ENCODE peak calls at places on chromosomes 4 and X, in four cellular contexts. E, V, Q and D are unnamed samples.

GRCh38 chr4:137531951-137532868 is at the start of gene PCDH18:
- DNase-seq in V (peak; percentile 99), Q (peak; percentile 98), E (peak; percentile 93), D (peak; percentile 98)

GRCh38 chr4:77593101-77593500 is 12.5 kb upstream of the CXCL13 start:
- DNase-seq in Q (no peak), V (no peak), E (no peak), D (no peak)

GRCh38 chrX:51395807-51396728 is 63.4 kb downstream of the NUDT10 start:
- DNase-seq in V (no peak), E (peak; percentile 70), Q (no peak), D (no peak)

GRCh38 chrX:10660171-10660570 is 39.8 kb upstream of the MID1 start:
- DNase-seq in E (no peak), V (no peak), Q (no peak), D (no peak)

GRCh38 chr4:128600996-128601857 is 208.3 kb upstream of the JADE1 start:
- DNase-seq in Q (peak; percentile 100), E (peak; percentile 88), V (peak; percentile 97), D (peak; percentile 99)

GRCh38 chr4:168621806-168622589 is 125.1 kb downstream of the PALLD start:
- DNase-seq in E (no peak), V (peak; percentile 70), Q (peak; percentile 79), D (peak; percentile 79)

GRCh38 chrX:56736219-56736618 is 7.2 kb downstream of the NBDY start:
- DNase-seq in V (no peak), Q (no peak), E (no peak), D (no peak)

GRCh38 chr4:153748378-153748777 is 11.4 kb downstream of the RNF175 start:
- DNase-seq in E (no peak), V (peak; percentile 35), Q (peak; percentile 88), D (peak; percentile 51)

GRCh38 chrX:132750312-132751042 is 208.0 kb downstream of the HS6ST2 start:
- DNase-seq in E (no peak), V (no peak), Q (no peak), D (peak; percentile 3)

GRCh38 chrX:13762015-13762414 is 27.5 kb downstream of the OFD1 start:
- DNase-seq in V (no peak), E (no peak), Q (no peak), D (no peak)

GRCh38 chr4:38509551-38509950 is 154.4 kb upstream of the KLF3 start:
- DNase-seq in V (no peak), Q (no peak), E (no peak), D (no peak)

GRCh38 chr4:78954048-78954666 is 14.9 kb upstream of the PAQR3 start:
- DNase-seq in Q (peak; percentile 11), E (no peak), V (no peak), D (peak; percentile 18)

GRCh38 chr4:122798101-122798500 is 28.5 kb upstream of the FGF2 start:
- DNase-seq in E (peak; percentile 70), V (peak; percentile 97), Q (peak; percentile 94), D (peak; percentile 94)
- TF ChIP-seq CTCF in E (no peak), V (no peak), Q (no peak), D (peak; percentile 13)

GRCh38 chr4:140048419-140049022 is 105.5 kb downstream of the MAML3 start:
- DNase-seq in E (no peak), V (no peak), Q (no peak), D (no peak)

GRCh38 chr4:140049924-140050681 is 103.9 kb downstream of the MAML3 start:
- DNase-seq in Q (peak; percentile 35), V (no peak), E (no peak), D (peak; percentile 58)

GRCh38 chr4:140047017-140047640 is 106.9 kb downstream of the MAML3 start:
- DNase-seq in V (no peak), E (no peak), Q (peak; percentile 31), D (peak; percentile 54)

GRCh38 chr4:140047781-140048180 is 106.2 kb downstream of the MAML3 start:
- DNase-seq in V (no peak), Q (no peak), E (no peak), D (no peak)

DNA sequence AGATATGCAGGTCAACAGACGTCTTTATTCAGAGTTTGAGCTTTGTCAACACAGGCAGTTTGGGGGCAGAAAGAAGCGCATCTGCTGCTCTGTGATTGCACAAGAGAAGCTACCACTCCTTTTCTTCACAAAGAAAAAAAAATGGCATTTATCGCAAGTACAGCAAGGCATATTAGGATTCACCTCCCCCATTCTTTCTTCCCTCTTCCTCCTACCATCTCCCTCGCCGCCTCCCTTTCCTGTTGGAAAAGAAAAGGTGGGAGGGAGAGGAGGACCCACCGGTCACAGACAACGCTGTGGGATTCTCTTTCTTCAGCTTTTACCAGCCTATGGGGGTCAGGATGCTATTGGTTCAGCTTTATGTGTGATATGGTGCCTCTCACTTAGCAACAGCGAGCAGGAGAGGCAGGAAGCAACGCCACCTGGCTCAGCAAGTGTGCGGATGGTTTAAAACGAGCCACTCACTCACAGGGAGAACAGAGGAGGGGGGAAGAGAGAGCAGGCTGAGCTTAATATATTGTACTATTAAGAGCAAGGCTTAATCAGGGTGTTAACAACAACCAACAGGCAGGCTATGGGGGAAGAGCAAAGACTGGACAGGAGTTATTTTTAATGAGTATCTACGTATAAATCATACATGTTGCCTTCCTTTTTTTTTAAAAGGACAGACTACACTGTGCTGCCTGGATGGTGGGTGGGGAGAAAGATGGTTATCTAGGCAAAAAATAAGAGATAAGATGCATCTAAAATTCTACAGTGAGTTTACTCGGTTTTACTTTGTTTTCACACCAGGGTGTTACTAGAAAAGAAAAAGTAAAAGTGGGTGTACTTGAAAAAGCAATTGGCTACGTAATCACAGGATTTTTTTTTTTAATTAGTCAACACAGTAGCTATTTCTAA is 104.7 kb downstream of the MAML3 start:
- DNase-seq in E (no peak), Q (peak; percentile 49), V (peak; percentile 60), D (peak; percentile 82)
- H3K4me3 ChIP-seq in E (peak overlapping the region; percentile 61), Q (peak overlapping the region; percentile 49), V (peak overlapping the region; percentile 49), D (peak overlapping the region; percentile 47)

GRCh38 chrX:119726900-119727555 is 31.4 kb upstream of the SOWAHD start:
- DNase-seq in E (no peak), Q (peak; percentile 14), V (no peak), D (no peak)

GRCh38 chrX:119729408-119730201 is 28.8 kb upstream of the SOWAHD start:
- DNase-seq in Q (peak; percentile 77), E (no peak), V (peak; percentile 83), D (peak; percentile 83)

DNA sequence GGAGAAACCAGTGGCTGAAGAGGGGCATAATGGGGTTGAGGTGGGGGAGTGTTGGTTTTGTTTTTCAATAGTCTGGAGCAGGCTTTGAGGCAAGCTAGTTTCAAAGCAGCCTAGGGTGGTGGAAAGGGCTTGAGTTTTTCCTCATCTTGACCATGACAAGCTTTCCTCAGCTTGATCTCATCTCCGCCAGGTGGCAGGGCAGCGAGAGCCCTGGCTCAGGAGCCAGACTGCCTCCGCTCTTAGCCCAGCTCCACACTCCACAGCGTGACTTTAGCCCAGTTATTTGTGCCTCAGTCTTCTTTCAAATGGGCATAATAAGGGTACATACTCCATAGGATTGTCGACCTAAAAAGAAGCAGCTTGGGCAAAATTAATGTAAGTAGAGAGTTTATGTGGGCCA is 29.9 kb upstream of the SOWAHD start:
- DNase-seq in V (peak; percentile 3), Q (no peak), E (no peak), D (no peak)
- TF ChIP-seq CTCF in V (no peak), Q (no peak), E (no peak), D (no peak)

GRCh38 chrX:119990995-119991787 is 47.6 kb upstream of the NKAP start:
- DNase-seq in Q (no peak), V (no peak), E (no peak), D (no peak)
- H3K4me3 ChIP-seq in Q (no peak overlapping the region), V (no peak overlapping the region), E (no peak overlapping the region), D (no peak overlapping the region)

GRCh38 chrX:12142661-12143060 is 4.4 kb downstream of the FRMPD4 start:
- DNase-seq in E (no peak), V (no peak), Q (no peak), D (no peak)

GRCh38 chrX:12137982-12138365 is 299 bp upstream of the FRMPD4 start:
- DNase-seq in V (peak; percentile 10), Q (no peak), E (no peak), D (no peak)

GRCh38 chrX:12139934-12140611 is 1.8 kb downstream of the FRMPD4 start:
- DNase-seq in V (no peak), E (no peak), Q (no peak), D (peak; percentile 46)

GRCh38 chrX:12141511-12141910 is 3.2 kb downstream of the FRMPD4 start:
- DNase-seq in V (no peak), E (no peak), Q (no peak), D (no peak)

DNA sequence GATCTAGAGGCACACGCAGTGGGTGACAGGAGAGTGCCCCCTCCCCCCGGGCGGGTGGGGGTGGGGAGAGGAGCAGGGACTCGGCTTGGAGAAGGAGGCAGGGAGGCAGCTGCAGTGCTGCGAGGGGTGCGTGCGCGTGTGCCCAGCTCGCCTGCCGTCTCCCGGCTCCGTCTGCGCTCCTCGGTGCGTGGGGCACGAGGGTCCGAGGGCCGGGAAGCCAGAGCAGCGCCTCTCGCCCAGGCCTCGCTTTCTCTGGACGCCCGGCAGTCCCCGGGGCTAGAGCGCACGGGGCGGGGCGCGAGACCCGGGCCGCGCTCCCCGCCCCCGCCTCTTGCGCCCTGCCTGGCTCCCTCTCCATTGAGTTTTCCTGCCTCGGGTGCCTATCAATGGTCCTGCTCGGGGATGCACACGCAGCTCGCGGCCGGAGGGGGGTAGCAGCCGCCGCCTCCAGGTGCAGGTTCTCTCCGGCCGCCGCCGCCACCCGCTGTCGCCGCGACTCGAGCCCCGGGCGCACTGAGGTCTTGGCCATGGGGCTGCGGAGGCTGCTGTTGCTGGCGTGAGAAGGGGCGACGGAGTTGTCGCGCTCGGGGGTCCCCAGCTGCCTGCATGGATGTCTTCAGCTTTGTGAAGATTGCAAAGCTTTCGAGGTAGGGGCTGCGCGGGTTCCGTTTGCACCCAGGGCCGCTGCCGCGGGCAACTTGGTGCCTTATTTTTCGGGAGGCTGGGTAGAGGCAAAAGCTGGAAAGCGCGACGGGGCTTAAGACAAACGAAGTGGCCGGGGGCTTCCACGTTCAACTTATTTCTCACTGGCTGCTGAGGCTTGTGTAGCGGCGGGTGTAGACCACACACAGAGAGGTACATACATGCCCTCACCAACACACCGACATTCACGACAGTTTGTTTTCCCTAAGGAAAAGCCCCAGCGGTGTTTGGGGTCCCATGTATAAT is at the start of gene FRMPD4:
- DNase-seq in E (peak; percentile 58), Q (peak; percentile 20), V (peak; percentile 16), D (peak; percentile 47)
- TF ChIP-seq CTCF in E (no peak), Q (no peak), V (peak; percentile 32), D (peak; percentile 3)

DNA sequence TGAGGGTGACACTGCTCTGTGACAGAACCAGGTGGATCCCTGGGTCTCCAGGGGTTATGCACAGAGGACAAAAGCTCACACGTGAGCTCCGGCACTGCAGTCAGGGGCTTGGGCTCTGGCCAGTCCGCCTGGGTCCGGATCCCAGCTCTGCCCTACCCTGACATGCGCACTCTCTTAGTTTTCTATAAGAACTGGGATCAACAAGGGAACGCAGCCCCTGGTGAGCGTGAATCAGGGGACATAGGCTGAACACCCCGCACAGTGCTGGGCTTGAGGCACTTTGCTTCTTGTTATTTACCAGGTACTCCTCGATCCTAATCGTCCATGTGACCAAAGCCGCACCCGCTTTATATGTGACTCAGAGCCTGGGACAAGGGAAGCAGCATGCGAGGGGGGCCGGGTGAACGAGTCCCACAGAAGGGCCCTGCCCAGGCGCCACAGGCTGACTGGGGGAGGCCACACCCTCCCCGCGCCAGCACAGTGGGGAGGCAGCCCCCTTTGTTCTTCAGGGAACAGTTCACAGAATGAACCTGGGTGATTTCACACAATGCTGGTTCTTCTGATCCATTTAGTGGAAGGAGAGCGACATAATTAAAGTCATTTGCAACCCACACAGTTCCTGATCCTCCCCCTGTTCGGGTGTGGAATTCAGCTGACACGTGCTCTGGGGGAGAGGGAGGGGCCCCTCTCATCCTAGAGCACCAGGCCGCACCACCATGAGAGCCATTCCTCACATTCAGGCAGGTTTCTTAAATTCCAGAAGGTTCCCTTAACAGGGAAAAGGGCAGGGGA is 55.5 kb downstream of the WFS1 start:
- DNase-seq in Q (peak; percentile 12), E (peak; percentile 84), V (peak; percentile 27), D (no peak)
- H3K4me3 ChIP-seq in Q (no peak overlapping the region), E (no peak overlapping the region), V (no peak overlapping the region), D (no peak overlapping the region)